ENCODE peak calls at places on chromosomes 13 and 19, in seven cellular contexts. B, X, S, O, Z, M and A are unnamed samples.

GRCh38 chr19:18058208-18059009 is 28.3 kb downstream of the IL12RB1 start:
- DNase-seq in B (peak; percentile 68), X (peak; percentile 83), S (peak; percentile 80), O (peak; percentile 78), Z (peak; percentile 87), M (peak; percentile 80), A (peak; percentile 29)

GRCh38 chr19:48928164-48929005 is 5.1 kb upstream of the DHDH start:
- DNase-seq in B (no peak), X (no peak), S (peak; percentile 70), O (peak; percentile 44), Z (no peak), M (no peak), A (peak; percentile 35)

GRCh38 chr13:109844396-109844795 is 58.0 kb upstream of the IRS2 start:
- DNase-seq in B (no peak), X (no peak), S (peak; percentile 74), O (no peak), Z (peak; percentile 52), M (no peak), A (peak; percentile 77)

GRCh38 chr19:13118424-13119193 is 545 bp downstream of the NACC1 start:
- DNase-seq in B (peak; percentile 47), X (no peak), S (peak; percentile 66), O (peak; percentile 30), Z (peak; percentile 59), M (peak; percentile 62), A (peak; percentile 35)

GRCh38 chr19:18675779-18676178 is 7.7 kb upstream of the CRTC1 start:
- DNase-seq in B (no peak), X (no peak), S (peak; percentile 13), O (peak; percentile 40), Z (peak; percentile 43), M (no peak), A (no peak)

GRCh38 chr13:114313061-114313860 is 1.0 kb upstream of the CHAMP1 start:
- DNase-seq in B (peak; percentile 11), X (peak; percentile 3), S (peak; percentile 25), O (no peak), Z (peak; percentile 41), M (peak; percentile 23), A (peak; percentile 50)

GRCh38 chr19:48918801-48919247 is 14.7 kb upstream of the DHDH start:
- DNase-seq in B (peak; percentile 58), X (no peak), S (peak; percentile 15), O (peak; percentile 16), Z (peak; percentile 44), M (no peak), A (no peak)

GRCh38 chr13:107864543-107865460 is 350.5 kb downstream of the LIG4 start:
- DNase-seq in B (peak; percentile 35), X (no peak), S (peak; percentile 82), O (peak; percentile 80), Z (peak; percentile 87), M (peak; percentile 39), A (peak; percentile 34)

GRCh38 chr19:14561249-14561648 is 10.6 kb downstream of the NDUFB7 start:
- DNase-seq in B (no peak), X (no peak), S (no peak), O (no peak), Z (no peak), M (no peak), A (no peak)

GRCh38 chr19:45505151-45505995 is 1.9 kb upstream of the VASP start:
- DNase-seq in B (no peak), X (no peak), S (no peak), O (peak; percentile 47), Z (peak; percentile 64), M (no peak), A (no peak)

GRCh38 chr19:15616627-15617270 is 1.7 kb downstream of the CYP4F8 start:
- DNase-seq in B (no peak), X (no peak), S (no peak), O (no peak), Z (no peak), M (no peak), A (no peak)

GRCh38 chr19:18291019-18291524 is 9.7 kb upstream of the JUND start:
- DNase-seq in B (no peak), X (no peak), S (no peak), O (no peak), Z (no peak), M (peak; percentile 34), A (no peak)

GRCh38 chr13:57874530-57874929 is 243.0 kb downstream of the PCDH17 start:
- DNase-seq in B (no peak), X (no peak), S (no peak), O (no peak), Z (no peak), M (no peak), A (no peak)

GRCh38 chr19:55112781-55113569 is 4.5 kb downstream of the PPP1R12C start:
- DNase-seq in B (no peak), X (no peak), S (no peak), O (no peak), Z (no peak), M (no peak), A (no peak)

GRCh38 chr19:50932018-50932689 is 20.7 kb downstream of the KLK5 start:
- DNase-seq in B (no peak), X (no peak), S (peak; percentile 100), O (no peak), Z (no peak), M (no peak), A (peak; percentile 98)

GRCh38 chr19:50501186-50501567 is 9.8 kb downstream of the JOSD2 start:
- DNase-seq in B (peak; percentile 51), X (no peak), S (no peak), O (no peak), Z (no peak), M (no peak), A (no peak)

GRCh38 chr19:611506-611869 is 21.8 kb downstream of the HCN2 start:
- DNase-seq in B (no peak), X (no peak), S (peak; percentile 48), O (peak; percentile 63), Z (peak; percentile 98), M (no peak), A (peak; percentile 39)
- H3K4me3 ChIP-seq in B (no peak overlapping the region), X (peak overlapping the region; percentile 49), S (no peak overlapping the region), O (no peak overlapping the region), Z (no peak overlapping the region), M (no peak overlapping the region), A (no peak overlapping the region)

GRCh38 chr13:51814071-51814470 is 10.1 kb upstream of the DHRS12 start:
- DNase-seq in B (no peak), X (no peak), S (no peak), O (no peak), Z (no peak), M (no peak), A (no peak)

GRCh38 chr13:51815848-51816247 is 11.9 kb upstream of the DHRS12 start:
- DNase-seq in B (no peak), X (no peak), S (peak; percentile 12), O (no peak), Z (no peak), M (peak; percentile 51), A (no peak)

GRCh38 chr13:51816604-51817254 is 12.8 kb upstream of the DHRS12 start:
- DNase-seq in B (peak; percentile 40), X (no peak), S (peak; percentile 8), O (no peak), Z (no peak), M (no peak), A (no peak)

GRCh38 chr13:51817717-51818116 is 13.8 kb upstream of the DHRS12 start:
- DNase-seq in B (no peak), X (no peak), S (no peak), O (no peak), Z (no peak), M (no peak), A (no peak)

DNA sequence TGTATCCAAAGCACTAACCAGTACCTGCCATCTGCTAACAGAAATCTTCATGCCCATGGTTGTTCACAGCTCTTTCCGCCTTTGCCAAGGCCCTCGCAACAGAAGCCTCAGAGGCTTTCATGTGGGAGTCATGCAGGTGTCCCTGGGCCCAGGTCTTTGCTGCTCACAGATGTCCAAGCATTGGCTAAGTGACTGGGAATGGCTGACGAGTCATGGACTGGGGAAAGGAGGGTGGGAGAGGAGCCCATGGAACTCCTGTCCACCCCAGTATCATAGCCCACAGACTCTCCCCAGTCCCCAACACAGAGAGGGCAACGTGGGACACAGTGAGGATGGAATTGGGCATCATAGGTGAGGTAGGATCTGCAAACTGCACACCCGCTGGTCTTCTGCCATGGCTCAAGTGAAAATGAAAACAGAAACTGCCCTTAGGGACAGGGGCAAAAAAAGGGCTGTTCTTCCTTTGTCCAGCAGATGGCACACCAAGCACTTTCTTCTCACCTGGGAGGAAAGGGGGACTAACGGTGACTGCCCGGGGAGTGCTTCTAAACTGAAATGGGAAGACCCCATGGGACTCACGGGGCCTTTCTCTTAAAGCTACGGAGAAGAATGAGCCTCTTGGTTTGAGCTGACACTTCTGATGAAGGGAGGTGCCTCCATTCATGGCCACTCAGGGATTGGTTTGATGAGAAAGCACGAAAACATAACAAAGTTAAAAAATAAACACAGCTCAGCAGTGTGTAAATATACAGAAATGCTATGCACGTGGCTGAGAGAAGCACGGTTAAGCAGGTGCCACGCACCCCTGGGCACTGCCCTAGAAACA is 11.1 kb upstream of the DHRS12 start:
- DNase-seq in B (peak; percentile 45), X (peak; percentile 70), S (peak; percentile 79), O (peak; percentile 71), Z (peak; percentile 66), M (peak; percentile 87), A (peak; percentile 56)
- H3K4me3 ChIP-seq in B (peak overlapping the region; percentile 8), X (peak overlapping the region; percentile 3), S (peak overlapping the region; percentile 68), O (peak overlapping the region; percentile 41), Z (peak overlapping the region; percentile 44), M (no peak overlapping the region), A (no peak overlapping the region)

DNA sequence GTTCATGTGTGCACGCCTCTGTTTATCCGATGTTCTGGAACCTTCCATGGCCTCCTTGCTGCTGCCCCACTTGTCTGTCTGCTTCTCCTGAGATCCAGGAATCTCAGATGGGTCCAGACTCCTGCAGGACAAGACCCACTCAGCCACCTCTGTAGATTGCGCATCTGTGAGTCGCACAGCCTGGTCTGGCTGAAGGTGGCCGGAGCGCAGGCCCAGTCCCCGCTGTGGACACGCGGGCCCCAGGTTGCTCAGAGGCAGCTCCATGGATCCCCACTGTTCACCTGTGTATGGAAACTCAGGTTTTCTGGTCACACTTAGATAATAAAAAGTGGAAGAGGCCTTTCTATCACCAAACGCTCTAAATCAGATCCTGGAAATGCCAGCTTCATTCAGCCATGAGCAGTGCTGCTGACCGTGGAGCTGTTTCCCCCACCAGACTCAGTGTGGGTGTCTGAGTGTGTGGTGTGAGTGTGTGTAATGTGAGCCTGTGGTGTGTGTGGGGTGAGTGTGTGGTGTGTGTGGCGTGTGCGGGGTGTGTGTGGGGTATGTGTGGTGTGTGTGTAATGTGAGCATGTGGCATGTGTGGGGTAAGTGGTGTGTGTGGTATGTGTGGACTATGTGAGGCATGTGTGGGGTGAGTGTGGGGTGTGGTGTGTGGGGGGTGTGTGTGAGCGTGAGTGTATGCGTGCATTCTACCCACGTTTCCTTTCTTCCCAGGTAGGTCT is 59.5 kb downstream of the MCF2L start:
- DNase-seq in B (no peak), X (no peak), S (no peak), O (no peak), Z (no peak), M (no peak), A (no peak)
- H3K4me3 ChIP-seq in B (no peak overlapping the region), X (no peak overlapping the region), S (no peak overlapping the region), O (no peak overlapping the region), Z (no peak overlapping the region), M (no peak overlapping the region), A (no peak overlapping the region)

GRCh38 chr19:12055784-12056183 is 3.0 kb upstream of the ZNF878 start:
- DNase-seq in B (no peak), X (no peak), S (peak; percentile 41), O (no peak), Z (no peak), M (no peak), A (peak; percentile 42)

GRCh38 chr19:12052057-12052570 is 647 bp downstream of the ZNF878 start:
- DNase-seq in B (no peak), X (no peak), S (peak; percentile 70), O (no peak), Z (peak; percentile 48), M (no peak), A (peak; percentile 49)

GRCh38 chr19:12047868-12048267 is 4.9 kb downstream of the ZNF878 start:
- DNase-seq in B (no peak), X (no peak), S (peak; percentile 45), O (no peak), Z (peak; percentile 17), M (no peak), A (no peak)

GRCh38 chr19:12052571-12053169 is at the start of gene ZNF878:
- DNase-seq in B (no peak), X (peak; percentile 31), S (peak; percentile 95), O (peak; percentile 84), Z (peak; percentile 90), M (peak; percentile 95), A (peak; percentile 63)
- H3K4me3 ChIP-seq in B (no peak within 1 kb of the TSS), X (peak within 1 kb of the TSS; percentile 61), S (peak within 1 kb of the TSS; percentile 81), O (peak within 1 kb of the TSS; percentile 72), Z (peak within 1 kb of the TSS; percentile 81), M (peak within 1 kb of the TSS; percentile 32), A (peak within 1 kb of the TSS; percentile 53)